ENCODE peak calls at places on chromosomes 11 and 22, in four cellular contexts. One of them, this sample, is unnamed.

GRCh38 chr22:27749597-27750225 is 51.8 kb downstream of the MN1 start:
- DNase-seq in neural crest cell: no peak
- DNase-seq in fibroblast of pulmonary artery: peak
- DNase-seq in GM19239: no peak
- DNase-seq in this sample: no peak

GRCh38 chr22:46974631-46975585 is 212.5 kb downstream of the TBC1D22A start:
- DNase-seq in neural crest cell: no peak
- DNase-seq in fibroblast of pulmonary artery: no peak
- DNase-seq in GM19239: no peak
- DNase-seq in this sample: no peak

GRCh38 chr11:12765428-12765827 is 91.2 kb downstream of the TEAD1 start:
- DNase-seq in neural crest cell: no peak
- DNase-seq in fibroblast of pulmonary artery: peak
- DNase-seq in GM19239: no peak
- DNase-seq in this sample: peak

GRCh38 chr11:1107316-1108245 is 32.9 kb downstream of the MUC2 start:
- DNase-seq in neural crest cell: no peak
- DNase-seq in fibroblast of pulmonary artery: no peak
- DNase-seq in GM19239: no peak
- DNase-seq in this sample: no peak

GRCh38 chr22:26377170-26377825 is 51.8 kb upstream of the ASPHD2 start:
- DNase-seq in neural crest cell: no peak
- DNase-seq in fibroblast of pulmonary artery: peak
- DNase-seq in GM19239: no peak
- DNase-seq in this sample: no peak

GRCh38 chr11:71279916-71280645 is 27.7 kb upstream of the SHANK2 start:
- DNase-seq in neural crest cell: no peak
- DNase-seq in fibroblast of pulmonary artery: no peak
- DNase-seq in GM19239: no peak
- DNase-seq in this sample: no peak

GRCh38 chr11:9660886-9661285 is 3.0 kb upstream of the SWAP70 start:
- DNase-seq in neural crest cell: no peak
- DNase-seq in fibroblast of pulmonary artery: no peak
- DNase-seq in GM19239: no peak
- DNase-seq in this sample: peak

GRCh38 chr11:119370486-119371046 is 10.9 kb downstream of the USP2 start:
- DNase-seq in neural crest cell: no peak
- DNase-seq in fibroblast of pulmonary artery: no peak
- DNase-seq in GM19239: no peak
- DNase-seq in this sample: no peak

GRCh38 chr22:19527321-19527721 is 3.1 kb upstream of the CLDN5 start:
- DNase-seq in neural crest cell: no peak
- DNase-seq in fibroblast of pulmonary artery: no peak
- DNase-seq in GM19239: no peak
- DNase-seq in this sample: no peak

This sample was measured in fibroblast of mammary gland.